ENCODE peak calls at places on chromosome 15, in seven cellular contexts. H is neural progenitor cell, D is testis, M is ovary, C is astrocyte of the spinal cord, P is psoas muscle, R is neuronal stem cell. S is an unnamed sample.

GRCh38 chr15:90957105-90957790 is 2.6 kb downstream of the RCCD1 start:
- DNase-seq in C (peak; percentile 41), M (peak; percentile 65), P (no peak), H (peak; percentile 74), D (no peak), R (no peak), S (no peak)

GRCh38 chr15:85282504-85283115 is 97.8 kb upstream of the AKAP13 start:
- DNase-seq in H (no peak), C (peak; percentile 48), D (no peak), M (no peak), P (peak; percentile 61), R (no peak), S (no peak)

GRCh38 chr15:25242957-25243799 is 195.6 kb downstream of the UBE3A start:
- DNase-seq in C (no peak), D (peak; percentile 10), H (no peak), P (peak; percentile 15), R (no peak), M (peak; percentile 10), S (peak; percentile 11)

GRCh38 chr15:99333981-99334380 is 82.7 kb downstream of the LRRC28 start:
- DNase-seq in D (no peak), M (no peak), H (peak; percentile 36), P (no peak), R (no peak), C (no peak), S (no peak)

GRCh38 chr15:44381223-44381622 is 46.2 kb upstream of the CTDSPL2 start:
- DNase-seq in H (no peak), P (no peak), D (no peak), R (no peak), M (no peak), C (no peak), S (no peak)

GRCh38 chr15:75712668-75713337 is at the start of gene CSPG4:
- DNase-seq in D (peak; percentile 56), M (peak; percentile 83), P (peak; percentile 85), C (peak; percentile 84), H (peak; percentile 75), R (no peak), S (peak; percentile 72)

GRCh38 chr15:31453558-31454318 is 127.1 kb downstream of the KLF13 start:
- DNase-seq in P (no peak), R (no peak), M (no peak), C (no peak), D (no peak), H (no peak), S (no peak)

GRCh38 chr15:99932676-99933402 is 199.6 kb upstream of the LYSMD4 start:
- DNase-seq in C (no peak), M (no peak), D (no peak), R (no peak), P (no peak), H (no peak), S (peak; percentile 40)

GRCh38 chr15:23877502-23878412 is 190.7 kb upstream of the NDN start:
- DNase-seq in H (peak; percentile 85), P (peak; percentile 61), C (no peak), R (peak; percentile 65), D (peak; percentile 86), M (peak; percentile 73), S (peak; percentile 25)

GRCh38 chr15:100943074-100943473 is 23.9 kb downstream of the LRRK1 start:
- DNase-seq in C (no peak), M (no peak), H (no peak), R (no peak), D (no peak), P (no peak), S (no peak)
- H3K4me3 ChIP-seq in C (no peak overlapping the region), M (no peak overlapping the region), H (no peak overlapping the region), R (no peak overlapping the region), D (no peak overlapping the region), P (no peak overlapping the region), S (no peak overlapping the region)

DNA sequence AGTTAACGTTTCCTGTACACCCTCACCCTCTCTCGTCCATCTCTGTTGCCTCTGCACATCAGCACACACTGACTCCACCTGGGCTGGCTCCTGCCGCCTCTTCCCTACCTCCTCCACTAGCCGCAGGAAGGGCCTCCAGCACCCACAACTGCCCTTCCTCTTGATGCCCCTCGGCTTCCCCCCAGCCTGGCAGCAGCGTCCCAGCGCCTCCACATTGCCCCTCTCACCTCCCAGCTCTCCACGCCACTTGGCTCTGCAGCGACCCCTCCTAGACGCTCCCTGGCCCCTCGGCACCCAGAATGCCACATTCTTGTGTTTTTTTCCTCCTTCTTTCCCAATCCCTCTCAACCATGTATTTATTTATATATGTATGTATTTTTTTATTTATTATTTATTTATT is 73.6 kb downstream of the ST8SIA2 start:
- DNase-seq in C (no peak), R (no peak), P (no peak), M (no peak), H (no peak), D (no peak), S (no peak)
- H3K4me3 ChIP-seq in C (no peak overlapping the region), R (no peak overlapping the region), P (no peak overlapping the region), M (no peak overlapping the region), H (no peak overlapping the region), D (no peak overlapping the region), S (no peak overlapping the region)

GRCh38 chr15:52021892-52022540 is 3.0 kb downstream of the MAPK6 start:
- DNase-seq in M (no peak), D (no peak), H (no peak), P (no peak), C (no peak), R (no peak), S (no peak)
- H3K4me3 ChIP-seq in M (no peak overlapping the region), D (no peak overlapping the region), H (no peak overlapping the region), P (peak overlapping the region; percentile 65), C (peak overlapping the region; percentile 14), R (no peak overlapping the region), S (no peak overlapping the region)

GRCh38 chr15:58146734-58147133 is 8.6 kb downstream of the AQP9 start:
- DNase-seq in H (no peak), R (no peak), M (no peak), C (no peak), D (no peak), P (no peak), S (no peak)

GRCh38 chr15:58148633-58149032 is 10.5 kb downstream of the AQP9 start:
- DNase-seq in R (no peak), C (no peak), H (no peak), P (no peak), M (no peak), D (no peak), S (no peak)

GRCh38 chr15:58148120-58148519 is 9.9 kb downstream of the AQP9 start:
- DNase-seq in C (no peak), M (no peak), R (no peak), P (no peak), H (no peak), D (no peak), S (no peak)

GRCh38 chr15:58142827-58143226 is 4.6 kb downstream of the AQP9 start:
- DNase-seq in H (no peak), M (no peak), D (no peak), P (no peak), C (no peak), R (no peak), S (no peak)

GRCh38 chr15:58147151-58147550 is 9.0 kb downstream of the AQP9 start:
- DNase-seq in C (peak; percentile 16), P (no peak), M (no peak), D (no peak), R (no peak), H (no peak), S (no peak)
- H3K4me3 ChIP-seq in C (no peak overlapping the region), P (no peak overlapping the region), M (no peak overlapping the region), D (no peak overlapping the region), R (no peak overlapping the region), H (no peak overlapping the region), S (no peak overlapping the region)

GRCh38 chr15:101293122-101293521 is 1.9 kb downstream of the SNRPA1 start:
- DNase-seq in M (no peak), D (no peak), P (no peak), H (no peak), C (no peak), R (no peak), S (no peak)
- H3K4me3 ChIP-seq in M (peak overlapping the region; percentile 94), D (peak overlapping the region; percentile 94), P (peak overlapping the region; percentile 99), H (peak overlapping the region; percentile 94), C (peak overlapping the region; percentile 95), R (peak overlapping the region; percentile 69), S (peak overlapping the region; percentile 87)

DNA sequence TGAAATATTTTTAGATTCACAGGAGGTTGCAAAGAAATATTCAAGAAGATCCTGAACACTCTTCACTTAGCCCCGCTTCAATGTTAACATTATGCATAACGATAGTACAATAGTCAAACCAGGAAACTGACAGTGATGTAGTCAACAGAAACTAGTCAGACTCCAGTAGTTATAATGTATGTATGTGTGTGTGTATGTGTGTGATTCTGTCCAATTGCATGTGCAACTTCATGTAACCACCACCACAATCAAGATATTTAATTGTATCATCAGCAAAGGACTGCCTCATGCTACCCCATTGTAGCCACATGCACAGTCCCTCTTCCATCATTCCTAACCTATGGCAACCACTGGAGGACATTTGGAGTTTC is 77.9 kb downstream of the APBA2 start:
- DNase-seq in C (no peak), P (no peak), R (no peak), D (no peak), H (no peak), M (no peak), S (no peak)
- H3K4me3 ChIP-seq in C (no peak overlapping the region), P (no peak overlapping the region), R (no peak overlapping the region), D (no peak overlapping the region), H (no peak overlapping the region), M (no peak overlapping the region), S (no peak overlapping the region)

GRCh38 chr15:89367485-89368451 is 33.1 kb upstream of the POLG start:
- DNase-seq in H (peak; percentile 80), P (no peak), R (no peak), M (no peak), D (peak; percentile 76), C (no peak), S (no peak)
- H3K4me3 ChIP-seq in H (no peak overlapping the region), P (peak overlapping the region; percentile 42), R (peak overlapping the region; percentile 9), M (no peak overlapping the region), D (peak overlapping the region; percentile 16), C (no peak overlapping the region), S (peak overlapping the region; percentile 41)

GRCh38 chr15:47718474-47719440 is 1.5 kb downstream of the SEMA6D start:
- DNase-seq in R (no peak), H (peak; percentile 59), P (peak; percentile 57), D (peak; percentile 61), M (peak; percentile 54), C (peak; percentile 35), S (no peak)
- H3K4me3 ChIP-seq in R (peak overlapping the region; percentile 31), H (peak overlapping the region; percentile 82), P (peak overlapping the region; percentile 74), D (peak overlapping the region; percentile 58), M (peak overlapping the region; percentile 69), C (peak overlapping the region; percentile 73), S (peak overlapping the region; percentile 94)

DNA sequence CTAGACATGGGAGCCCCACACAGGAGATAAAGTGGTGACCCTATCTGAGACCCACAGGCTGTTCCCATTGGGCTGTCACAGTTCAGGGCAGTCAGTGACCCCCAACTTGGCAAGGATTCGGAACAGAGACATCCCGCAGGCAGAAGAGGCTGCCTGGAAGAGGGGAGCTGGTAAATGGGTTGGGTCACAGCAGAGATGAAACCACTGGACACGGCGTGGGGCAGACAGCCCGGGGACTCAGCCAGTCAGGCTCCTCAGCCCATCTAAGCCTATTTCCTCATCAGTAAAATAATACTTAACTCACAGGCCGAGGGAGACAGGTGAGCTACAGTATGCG is 1.8 kb downstream of the CLN6 start:
- DNase-seq in P (peak; percentile 38), C (no peak), M (no peak), D (no peak), H (no peak), R (no peak), S (no peak)
- H3K4me3 ChIP-seq in P (no peak overlapping the region), C (no peak overlapping the region), M (no peak overlapping the region), D (no peak overlapping the region), H (peak overlapping the region; percentile 77), R (peak overlapping the region; percentile 83), S (no peak overlapping the region)